ENCODE peak calls at places on chromosomes 11 and 22, in six cellular contexts. R, N, G, X, Q and S are unnamed samples.

GRCh38 chr11:124625504-124626168 is 3.0 kb downstream of the TBRG1 start:
- DNase-seq in R (no peak), N (no peak), G (no peak), X (no peak), Q (no peak), S (no peak)

GRCh38 chr11:111465400-111465799 is 46.8 kb downstream of the BTG4 start:
- DNase-seq in R (no peak), N (no peak), G (no peak), X (no peak), Q (no peak), S (no peak)

GRCh38 chr11:45885921-45886721 is 670 bp downstream of the MAPK8IP1 start:
- DNase-seq in R (no peak), N (no peak), G (peak), X (no peak), Q (no peak), S (no peak)

GRCh38 chr11:61472868-61473267 is 35.7 kb upstream of the LRRC10B start:
- DNase-seq in R (no peak), N (no peak), G (no peak), X (no peak), Q (peak), S (no peak)

GRCh38 chr22:36873614-36874308 is 13.0 kb downstream of the NCF4 start:
- DNase-seq in R (no peak), N (peak), G (no peak), X (no peak), Q (no peak), S (no peak)

GRCh38 chr22:44693756-44694155 is 8.2 kb upstream of the PRR5 start:
- DNase-seq in R (no peak), N (no peak), G (no peak), X (no peak), Q (no peak), S (no peak)

GRCh38 chr11:59207988-59208432 is 4.7 kb downstream of the MPEG1 start:
- DNase-seq in R (no peak), N (peak), G (no peak), X (no peak), Q (no peak), S (no peak)

GRCh38 chr11:71339178-71339881 is 87.0 kb upstream of the SHANK2 start:
- DNase-seq in R (no peak), N (no peak), G (no peak), X (no peak), Q (no peak), S (no peak)

GRCh38 chr11:33735166-33735425 is 1.1 kb downstream of the CD59 start:
- DNase-seq in R (no peak), N (no peak), G (no peak), X (no peak), Q (no peak), S (no peak)

GRCh38 chr11:67213251-67213650 is 53.0 kb upstream of the GRK2 start:
- DNase-seq in R (no peak), N (no peak), G (no peak), X (no peak), Q (no peak), S (no peak)